ENCODE peak calls at places on chromosomes 1 and 21, in six cellular contexts. O, G, J, B, S and C are unnamed samples.
A peak's percentile ranks its signal among the peaks of the same experiment; 100 is the strongest.

GRCh38 chr1:217896490-217896889 is 265.3 kb downstream of the SPATA17 start:
- DNase-seq in O (no peak), B (peak; percentile 66), G (no peak), S (no peak), J (no peak), C (no peak)

GRCh38 chr1:156432109-156433018 is 63.4 kb downstream of the RHBG start:
- DNase-seq in G (no peak), J (no peak), B (no peak), O (no peak), S (peak; percentile 49), C (no peak)

GRCh38 chr1:78254517-78254916 is 208.8 kb downstream of the GIPC2 start:
- DNase-seq in B (peak; percentile 63), S (no peak), O (no peak), G (no peak), J (no peak), C (peak; percentile 31)

GRCh38 chr1:203686091-203686632 is 59.5 kb downstream of the ATP2B4 start:
- DNase-seq in O (no peak), J (peak; percentile 35), G (no peak), B (peak; percentile 24), S (no peak), C (no peak)

GRCh38 chr1:39128959-39129358 is 75.5 kb upstream of the MACF1 start:
- DNase-seq in J (no peak), B (no peak), O (no peak), G (no peak), S (no peak), C (no peak)

GRCh38 chr1:54558434-54559030 is 10.5 kb downstream of the ACOT11 start:
- DNase-seq in G (no peak), O (no peak), J (no peak), S (no peak), B (no peak), C (no peak)

GRCh38 chr21:8991968-8992621 is 1529.3 kb upstream of the TPTE start:
- DNase-seq in O (no peak), J (no peak), S (no peak), B (no peak), G (no peak), C (no peak)

GRCh38 chr1:180928272-180929230 is 15.9 kb downstream of the KIAA1614 start:
- DNase-seq in O (no peak), B (no peak), G (no peak), J (no peak), S (no peak), C (no peak)

GRCh38 chr1:218809625-218810024 is 364.1 kb upstream of the LYPLAL1 start:
- DNase-seq in S (no peak), B (peak; percentile 56), J (peak; percentile 37), G (no peak), O (no peak), C (no peak)

GRCh38 chr1:112904071-112904830 is 51.7 kb downstream of the SLC16A1 start:
- DNase-seq in S (no peak), O (no peak), B (peak; percentile 63), G (no peak), J (peak; percentile 74), C (peak; percentile 81)

GRCh38 chr1:236128646-236129178 is 13.6 kb upstream of the GPR137B start:
- DNase-seq in B (peak; percentile 29), J (peak; percentile 16), S (no peak), O (no peak), G (no peak), C (peak; percentile 37)

GRCh38 chr1:208291923-208292711 is 47.9 kb upstream of the PLXNA2 start:
- DNase-seq in B (no peak), S (no peak), G (no peak), O (no peak), J (peak; percentile 6), C (peak; percentile 17)

GRCh38 chr1:200895801-200896570 is 1.3 kb downstream of the INAVA start:
- DNase-seq in J (no peak), O (peak; percentile 79), B (no peak), S (no peak), G (no peak), C (no peak)

GRCh38 chr1:233025156-233025555 is 74.7 kb downstream of the NTPCR start:
- DNase-seq in B (peak; percentile 23), O (peak; percentile 30), S (peak; percentile 64), G (peak; percentile 41), J (peak; percentile 36), C (peak; percentile 70)

GRCh38 chr1:184425449-184426277 is 38.8 kb downstream of the C1orf21 start:
- DNase-seq in J (no peak), S (no peak), O (no peak), G (no peak), B (no peak), C (no peak)

GRCh38 chr1:71721532-71721931 is 560.8 kb downstream of the NEGR1 start:
- DNase-seq in B (no peak), O (no peak), G (no peak), S (no peak), J (no peak), C (no peak)

GRCh38 chr1:159068877-159069276 is 7.7 kb downstream of the AIM2 start:
- DNase-seq in G (no peak), S (no peak), O (no peak), J (peak; percentile 55), B (peak; percentile 28), C (peak; percentile 80)

GRCh38 chr1:111199881-111200801 is at the start of gene DENND2D:
- DNase-seq in J (no peak), S (no peak), B (no peak), G (peak; percentile 43), O (no peak), C (no peak)

GRCh38 chr1:67213164-67213563 is 46.9 kb downstream of the IL23R start:
- DNase-seq in S (peak; percentile 74), B (no peak), J (peak; percentile 23), G (no peak), O (no peak), C (peak; percentile 52)
- TF ChIP-seq CTCF in S (peak; percentile 70), B (peak; percentile 78), J (peak; percentile 73), G (peak; percentile 41), O (no peak), C (peak; percentile 77)

GRCh38 chr1:3651939-3652537 is at the start of gene TP73:
- DNase-seq in S (peak; percentile 72), J (no peak), B (no peak), O (peak; percentile 88), G (no peak), C (no peak)

GRCh38 chr1:3646596-3646995 is 3.3 kb downstream of the WRAP73 start:
- DNase-seq in B (no peak), G (no peak), O (no peak), S (no peak), J (no peak), C (no peak)

GRCh38 chr1:3650248-3651010 is 526 bp upstream of the WRAP73 start:
- DNase-seq in O (no peak), J (no peak), S (no peak), B (no peak), G (no peak), C (no peak)

GRCh38 chr1:3651011-3651938 is 1.0 kb upstream of the TP73 start:
- DNase-seq in B (peak; percentile 9), G (no peak), J (no peak), O (peak; percentile 61), S (peak; percentile 64), C (no peak)

DNA sequence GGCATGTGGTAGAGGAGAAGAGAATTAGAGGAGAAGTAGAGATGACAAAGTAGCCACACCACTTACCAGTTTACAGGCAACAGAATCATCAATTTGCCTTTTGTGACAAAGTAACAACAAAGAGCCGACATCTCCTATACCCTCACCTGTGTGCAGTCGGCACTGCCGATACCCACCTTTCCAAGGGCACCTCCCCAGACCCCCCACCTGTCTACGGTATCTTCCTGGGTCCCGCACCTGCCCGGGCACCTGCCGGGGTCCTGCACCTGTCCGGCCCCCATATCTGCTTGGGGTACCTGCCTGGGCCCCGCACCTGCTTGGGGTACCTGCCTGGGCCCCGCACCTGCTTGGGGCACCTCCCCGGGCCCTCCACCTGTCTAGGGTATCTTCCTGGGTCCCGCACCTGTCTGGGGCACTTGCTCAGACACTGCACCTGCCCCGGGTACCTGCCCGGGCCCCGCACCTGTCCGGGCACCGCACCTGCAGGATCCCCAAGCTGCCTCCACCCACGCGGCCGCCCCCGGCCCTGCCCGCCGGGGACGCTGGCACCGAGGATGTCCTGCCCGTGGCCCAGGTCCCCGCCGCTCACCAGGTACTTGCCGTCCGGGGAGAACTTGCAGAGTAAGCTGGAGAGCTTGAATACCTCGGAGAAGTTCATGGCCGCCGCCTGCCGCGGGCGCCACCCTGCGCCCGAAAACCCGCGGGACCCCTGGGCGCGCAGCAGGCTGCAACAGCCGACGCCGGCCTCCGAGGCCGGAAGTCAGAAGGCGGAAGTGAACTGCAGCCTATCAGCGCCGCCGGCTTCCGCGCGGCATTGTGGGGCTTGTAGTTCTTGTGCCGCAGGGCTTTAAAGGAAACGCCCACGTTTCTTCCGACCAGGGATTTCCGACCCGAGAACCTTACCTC is at the start of gene WRAP73:
- DNase-seq in G (peak; percentile 90), J (peak; percentile 92), O (peak; percentile 98), S (peak; percentile 96), B (peak; percentile 92), C (peak; percentile 93)
- TF ChIP-seq CTCF in G (no peak), J (peak; percentile 9), O (peak; percentile 26), S (peak; percentile 15), B (no peak), C (no peak)

DNA sequence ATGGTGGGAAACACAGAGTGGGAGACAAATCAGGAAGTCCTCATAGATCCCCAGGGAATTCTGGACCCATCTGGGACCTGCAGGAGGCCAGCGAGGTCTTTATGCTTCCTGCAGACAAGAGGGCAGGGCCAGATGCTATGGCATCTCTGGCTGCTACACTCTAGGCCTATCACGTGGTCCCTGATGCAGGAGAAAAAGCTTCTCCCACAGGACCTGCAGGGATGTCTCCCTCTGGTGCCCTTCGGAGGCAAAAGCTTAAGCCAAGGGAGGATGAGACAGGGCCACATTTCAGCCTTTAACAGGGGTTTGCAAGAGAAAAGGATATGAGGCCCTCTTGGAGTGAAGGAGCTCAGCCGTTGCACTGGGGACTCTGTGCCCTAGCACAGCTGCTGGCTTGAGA is 243.0 kb downstream of the C1orf94 start:
- DNase-seq in B (no peak), O (no peak), J (no peak), G (peak; percentile 11), S (peak; percentile 59), C (no peak)
- TF ChIP-seq CTCF in B (no peak), O (no peak), J (no peak), G (no peak), S (peak; percentile 44), C (no peak)

GRCh38 chr1:228846952-228847351 is 111.7 kb downstream of the RHOU start:
- DNase-seq in O (no peak), G (no peak), J (no peak), B (no peak), S (no peak), C (no peak)

GRCh38 chr1:228841632-228842031 is 106.4 kb downstream of the RHOU start:
- DNase-seq in O (no peak), J (no peak), B (no peak), G (no peak), S (no peak), C (no peak)

GRCh38 chr1:228842094-228842775 is 107.0 kb downstream of the RHOU start:
- DNase-seq in S (no peak), J (peak; percentile 82), G (no peak), O (no peak), B (peak; percentile 85), C (peak; percentile 88)

GRCh38 chr1:228848406-228848805 is 113.1 kb downstream of the RHOU start:
- DNase-seq in J (no peak), S (no peak), G (no peak), B (no peak), O (no peak), C (no peak)

DNA sequence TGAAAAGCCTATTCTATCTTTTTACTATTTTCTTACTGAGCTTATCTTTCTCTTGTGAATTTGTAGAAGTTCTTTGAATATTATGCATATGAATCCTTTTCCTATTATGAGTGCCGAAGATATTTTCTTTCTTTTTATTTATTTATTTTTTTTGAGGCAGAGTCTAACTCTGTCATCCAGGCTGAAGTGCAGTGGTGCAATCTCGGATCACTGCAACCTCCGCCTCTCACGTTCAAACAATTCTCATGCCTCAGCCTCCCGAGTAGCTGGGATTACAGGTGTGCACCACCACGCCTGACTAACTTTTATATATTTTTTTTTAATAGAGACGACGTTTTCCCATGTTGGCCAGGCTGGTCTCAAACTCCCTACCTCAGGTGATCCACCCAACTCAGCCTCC is 109.8 kb downstream of the RHOU start:
- DNase-seq in S (no peak), G (no peak), B (no peak), J (no peak), O (no peak), C (no peak)
- TF ChIP-seq CTCF in S (no peak), G (no peak), B (no peak), J (no peak), O (no peak), C (no peak)